ENCODE peak calls at places on chromosomes 1 and 21, in five cellular contexts. O, E, U, P and S are unnamed samples.

GRCh38 chr1:171803056-171803455 is 21.6 kb downstream of the METTL13 start:
- DNase-seq in O (no peak), E (no peak), U (no peak), P (no peak), S (no peak)

GRCh38 chr1:220807726-220808125 is 21.0 kb downstream of the MTARC1 start:
- DNase-seq in O (no peak), E (no peak), U (no peak), P (no peak), S (no peak)

GRCh38 chr1:205595861-205596260 is 36.0 kb downstream of the ELK4 start:
- DNase-seq in O (no peak), E (no peak), U (no peak), P (no peak), S (no peak)

GRCh38 chr1:3644273-3644672 is 5.6 kb downstream of the WRAP73 start:
- DNase-seq in O (no peak), E (no peak), U (no peak), P (no peak), S (no peak)

GRCh38 chr1:203121186-203122015 is 6.1 kb upstream of the ADORA1 start:
- DNase-seq in O (peak), E (no peak), U (no peak), P (no peak), S (no peak)

GRCh38 chr1:38527373-38527966 is 332.1 kb downstream of the RRAGC start:
- DNase-seq in O (peak), E (no peak), U (peak), P (no peak), S (no peak)

GRCh38 chr1:244011796-244012195 is 39.3 kb upstream of the ZBTB18 start:
- DNase-seq in O (no peak), E (no peak), U (no peak), P (no peak), S (no peak)

GRCh38 chr21:46117586-46118304 is 19.8 kb downstream of the COL6A2 start:
- DNase-seq in O (peak), E (no peak), U (no peak), P (no peak), S (no peak)

GRCh38 chr1:230362949-230363348 is 63.2 kb downstream of the PGBD5 start:
- DNase-seq in O (no peak), E (no peak), U (no peak), P (no peak), S (no peak)

GRCh38 chr21:35273331-35273730 is 224.2 kb upstream of the RUNX1 start:
- DNase-seq in O (peak), E (no peak), U (no peak), P (no peak), S (no peak)

GRCh38 chr1:116324411-116324810 is 48.6 kb upstream of the ATP1A1 start:
- DNase-seq in O (no peak), E (no peak), U (no peak), P (no peak), S (no peak)

GRCh38 chr1:214753236-214753852 is 150.3 kb downstream of the CENPF start:
- DNase-seq in O (no peak), E (no peak), U (no peak), P (no peak), S (no peak)

GRCh38 chr1:170660874-170661645 is 2.9 kb upstream of the PRRX1 start:
- DNase-seq in O (peak), E (peak), U (no peak), P (no peak), S (no peak)

GRCh38 chr1:202692959-202693555 is 17.2 kb downstream of the SYT2 start:
- DNase-seq in O (peak), E (peak), U (peak), P (no peak), S (peak)

GRCh38 chr1:155006601-155007101 is 4.0 kb downstream of the ZBTB7B start:
- DNase-seq in O (no peak), E (no peak), U (no peak), P (no peak), S (no peak)

GRCh38 chr1:30058966-30059365 is 664.4 kb downstream of the MATN1 start:
- DNase-seq in O (no peak), E (peak), U (peak), P (no peak), S (no peak)

GRCh38 chr1:159821171-159821867 is 5.4 kb upstream of the SLAMF8 start:
- DNase-seq in O (peak), E (no peak), U (peak), P (no peak), S (no peak)

GRCh38 chr21:38384675-38385074 is 113.6 kb downstream of the ERG start:
- DNase-seq in O (no peak), E (no peak), U (no peak), P (no peak), S (no peak)

GRCh38 chr1:174789399-174789798 is 210.3 kb upstream of the CACYBP start:
- DNase-seq in O (no peak), E (peak), U (no peak), P (no peak), S (no peak)

GRCh38 chr21:42164064-42164789 is 54.7 kb upstream of the ABCG1 start:
- DNase-seq in O (no peak), E (peak), U (peak), P (peak), S (no peak)

GRCh38 chr1:81738902-81739301 is 61.8 kb upstream of the ADGRL2 start:
- DNase-seq in O (no peak), E (peak), U (no peak), P (no peak), S (no peak)

GRCh38 chr1:177646757-177647730 is 322.8 kb downstream of the SEC16B start:
- DNase-seq in O (no peak), E (no peak), U (no peak), P (no peak), S (no peak)

GRCh38 chr1:226388131-226388530 is 19.8 kb downstream of the PARP1 start:
- DNase-seq in O (no peak), E (no peak), U (no peak), P (no peak), S (no peak)

DNA sequence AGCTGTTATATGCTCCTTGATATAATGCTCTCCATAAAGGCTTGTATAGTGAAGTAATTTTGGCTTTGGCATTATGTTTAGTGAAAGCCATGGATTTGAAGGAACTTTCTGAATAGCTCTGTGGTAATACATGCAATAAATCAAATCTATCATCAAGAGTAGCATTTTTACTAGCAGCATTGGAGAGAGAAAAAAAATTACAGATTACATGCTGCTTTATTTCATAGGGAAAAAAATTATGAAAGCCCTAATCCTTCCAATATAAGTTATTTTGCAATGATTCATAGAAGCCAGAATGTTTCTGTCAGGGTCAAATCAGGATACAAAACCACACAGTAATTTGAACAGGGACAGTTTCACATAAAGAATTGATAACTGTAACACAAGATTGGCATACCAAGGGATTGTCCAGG is 250.0 kb downstream of the SPATA17 start:
- DNase-seq in O (no peak), E (peak), U (no peak), P (no peak), S (no peak)
- H2BK12ac ChIP-seq in O (no peak), E (no peak), U (no peak), P (no peak), S (no peak)

DNA sequence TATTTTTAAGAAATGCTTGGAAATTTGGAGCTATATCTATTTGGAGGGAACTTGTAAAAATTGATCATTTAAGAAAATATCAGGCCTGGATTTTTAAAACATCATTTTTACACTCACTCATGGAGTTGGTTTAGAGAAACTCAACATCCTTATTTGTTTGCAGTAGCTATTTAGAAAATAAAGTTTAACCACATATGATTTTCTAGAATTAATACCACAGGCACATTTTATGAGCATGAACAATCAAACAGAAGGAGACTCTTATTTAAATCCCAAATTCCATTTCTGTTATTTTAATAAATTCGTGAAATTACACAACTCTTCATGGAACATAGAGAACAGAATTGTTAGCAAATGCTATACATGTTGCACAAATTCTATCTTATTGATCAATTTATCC is 3.2 kb downstream of the CDKN2C start:
- DNase-seq in O (no peak), E (no peak), U (no peak), P (no peak), S (no peak)
- H3K9ac ChIP-seq in O (no peak), E (peak), U (no peak), P (no peak), S (no peak)

GRCh38 chr1:197467881-197468280 is 199.8 kb downstream of the CRB1 start:
- DNase-seq in O (no peak), E (peak), U (no peak), P (no peak), S (no peak)

GRCh38 chr1:197470330-197470729 is 202.3 kb downstream of the CRB1 start:
- DNase-seq in O (no peak), E (no peak), U (no peak), P (no peak), S (no peak)

GRCh38 chr1:197466813-197467212 is 198.8 kb downstream of the CRB1 start:
- DNase-seq in O (no peak), E (no peak), U (no peak), P (no peak), S (no peak)

GRCh38 chr1:197469620-197470210 is 201.7 kb downstream of the CRB1 start:
- DNase-seq in O (no peak), E (no peak), U (no peak), P (no peak), S (no peak)

DNA sequence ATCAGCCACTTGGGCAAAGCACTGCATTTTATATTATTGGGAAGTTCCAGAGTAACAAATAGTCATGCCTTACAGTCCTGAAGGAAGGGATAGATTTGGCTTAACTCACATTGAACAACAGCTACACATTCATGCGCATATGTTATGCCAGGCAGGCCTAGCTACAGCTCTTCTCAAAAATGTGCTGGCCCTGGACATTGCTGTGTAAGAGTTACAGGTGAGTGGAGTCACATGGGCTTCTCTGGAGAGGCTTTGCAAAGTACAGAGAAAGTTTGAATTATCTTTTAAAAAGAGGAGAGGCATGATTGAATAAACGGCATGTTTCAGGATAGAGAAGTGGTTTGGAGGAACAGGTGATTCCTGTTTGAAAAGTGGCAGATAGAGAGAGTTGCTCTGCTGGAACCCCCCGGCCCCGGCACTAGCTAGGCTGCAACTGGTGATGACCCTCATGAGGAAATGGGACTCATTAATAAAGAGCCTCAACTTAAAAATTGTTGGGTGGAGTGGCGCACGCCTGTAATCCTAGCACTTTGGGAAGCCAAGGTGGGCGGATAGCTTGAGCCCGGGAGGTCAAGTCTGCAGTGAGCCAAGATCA is 200.6 kb downstream of the CRB1 start:
- DNase-seq in O (no peak), E (no peak), U (no peak), P (no peak), S (no peak)
- H3K18ac ChIP-seq in O (no peak), E (no peak), U (no peak), P (no peak), S (no peak)

DNA sequence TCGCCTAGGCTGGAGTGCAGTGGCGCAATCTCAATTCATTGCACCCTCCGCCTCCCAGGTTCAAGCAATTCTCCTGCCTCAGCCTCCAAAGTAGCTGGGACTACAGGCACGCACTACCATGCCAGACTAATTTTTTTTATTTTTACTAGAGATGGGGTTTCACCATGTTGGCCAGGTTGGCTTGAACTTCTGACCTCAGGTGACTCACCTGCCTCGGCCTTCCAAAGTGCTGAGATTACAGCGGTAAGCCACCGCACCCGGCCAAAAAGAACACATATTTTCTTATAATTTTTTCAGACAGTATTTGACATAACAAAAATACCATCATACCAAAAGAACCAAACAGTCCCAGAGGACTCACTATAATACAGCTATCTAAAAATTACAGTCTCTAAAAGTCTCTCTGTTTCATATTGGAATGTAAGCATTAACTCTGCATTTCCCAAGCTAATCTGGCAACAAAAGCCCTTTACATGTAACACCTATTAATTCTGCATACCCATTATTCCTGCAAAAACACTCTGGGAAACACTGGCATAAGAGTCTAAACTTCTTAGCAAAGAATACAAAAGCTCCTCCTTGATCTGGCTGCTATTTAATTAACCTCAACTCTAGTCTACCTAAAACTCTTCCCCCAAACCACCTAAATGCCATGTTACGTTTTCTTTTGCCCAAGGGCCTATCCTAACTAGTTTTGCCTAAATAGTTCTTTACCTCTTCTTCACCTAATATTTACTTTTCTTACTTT is 26.9 kb downstream of the WDR26 start:
- DNase-seq in O (no peak), E (no peak), U (peak), P (no peak), S (no peak)
- H2BK12ac ChIP-seq in O (no peak), E (no peak), U (no peak), P (no peak), S (no peak)

GRCh38 chr1:109776206-109776835 is 12.6 kb upstream of the EPS8L3 start:
- DNase-seq in O (no peak), E (no peak), U (no peak), P (no peak), S (no peak)
- H3K9ac ChIP-seq in O (no peak), E (no peak), U (no peak), P (no peak), S (no peak)

GRCh38 chr1:111225091-111225490 is 2.4 kb upstream of the CHI3L2 start:
- DNase-seq in O (no peak), E (no peak), U (no peak), P (no peak), S (no peak)

GRCh38 chr1:111227434-111227833 is at the start of gene CHI3L2:
- DNase-seq in O (no peak), E (peak), U (no peak), P (no peak), S (no peak)

GRCh38 chr1:111228748-111229126 is 1.2 kb downstream of the CHI3L2 start:
- DNase-seq in O (no peak), E (no peak), U (no peak), P (no peak), S (no peak)

GRCh38 chr1:111225717-111226400 is 1.7 kb upstream of the CHI3L2 start:
- DNase-seq in O (no peak), E (no peak), U (no peak), P (no peak), S (no peak)

GRCh38 chr1:111227875-111228747 is 598 bp downstream of the CHI3L2 start:
- DNase-seq in O (no peak), E (peak), U (no peak), P (no peak), S (no peak)
- H3K18ac ChIP-seq in O (no peak), E (no peak), U (no peak), P (no peak), S (no peak)

GRCh38 chr1:33507661-33508060 is 35.2 kb downstream of the ZSCAN20 start:
- DNase-seq in O (no peak), E (no peak), U (no peak), P (no peak), S (no peak)
- H2BK12ac ChIP-seq in O (no peak), E (no peak), U (no peak), P (no peak), S (no peak)

DNA sequence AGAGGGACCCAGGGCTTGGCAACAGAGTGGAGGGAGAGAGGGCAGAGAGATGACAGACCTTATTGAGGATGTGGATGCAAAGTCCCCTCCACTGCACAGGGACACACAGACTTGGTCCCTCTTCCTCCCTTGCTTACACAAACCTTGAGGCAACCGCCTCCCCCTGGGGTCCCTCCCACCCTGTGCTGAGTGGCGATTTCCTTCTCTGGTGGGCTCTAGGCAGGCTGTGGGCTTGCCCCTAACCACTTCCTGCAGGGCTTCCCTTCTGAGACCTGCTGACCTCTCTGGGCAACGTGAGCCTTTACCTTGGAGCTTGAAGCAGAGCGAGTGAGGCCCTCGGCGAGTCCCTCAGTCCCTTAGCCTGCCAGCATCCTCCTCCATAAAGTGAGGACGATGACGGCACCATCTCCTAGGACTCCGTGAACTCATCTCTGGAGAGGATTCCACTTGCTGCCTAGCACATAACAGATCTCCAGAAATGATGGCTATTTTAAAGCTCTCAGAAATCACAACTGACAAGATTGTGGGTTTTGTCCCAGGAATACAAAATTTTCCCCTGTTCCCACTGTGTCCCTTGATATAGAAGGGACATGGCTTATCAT is 25.0 kb downstream of the KIAA1614 start:
- DNase-seq in O (no peak), E (no peak), U (no peak), P (no peak), S (no peak)
- H3K9ac ChIP-seq in O (no peak), E (no peak), U (no peak), P (no peak), S (no peak)

GRCh38 chr1:113042336-113043143 is 30.5 kb upstream of the LRIG2 start:
- DNase-seq in O (peak), E (peak), U (peak), P (peak), S (peak)
- H3K18ac ChIP-seq in O (peak), E (peak), U (peak), P (peak), S (peak)